ENCODE peak calls at places on chromosomes 5 and 9, in six cellular contexts. I is cardiac muscle cell, H is epithelial cell of esophagus, N is kidney, W is fibroblast of mammary gland, G is heart right ventricle. Y is an unnamed sample.

GRCh38 chr5:159338143-159338542 is 7.9 kb upstream of the IL12B start:
- DNase-seq in I (no peak), H (peak; percentile 48), N (no peak), W (no peak), G (no peak), Y (no peak)

GRCh38 chr5:160792281-160792680 is 59.7 kb downstream of the ATP10B start:
- DNase-seq in I (no peak), H (peak; percentile 50), N (no peak), W (no peak), G (no peak), Y (no peak)

GRCh38 chr9:120755827-120756434 is 37.3 kb downstream of the FBXW2 start:
- DNase-seq in I (peak; percentile 69), H (peak; percentile 56), N (no peak), W (peak; percentile 53), G (peak; percentile 54), Y (peak; percentile 63)

GRCh38 chr9:87678650-87679355 is 47.1 kb upstream of the CTSL start:
- DNase-seq in I (peak; percentile 77), H (peak; percentile 72), N (no peak), W (peak; percentile 83), G (peak; percentile 67), Y (peak; percentile 88)

GRCh38 chr5:37834542-37835399 is 5.1 kb downstream of the GDNF start:
- DNase-seq in I (peak; percentile 38), H (no peak), N (no peak), W (no peak), G (no peak), Y (no peak)

GRCh38 chr5:108386345-108387061 is 4.6 kb upstream of the FBXL17 start:
- DNase-seq in I (no peak), H (peak; percentile 17), N (no peak), W (peak; percentile 90), G (no peak), Y (peak; percentile 72)

GRCh38 chr9:4865685-4866084 is 72.9 kb downstream of the RCL1 start:
- DNase-seq in I (no peak), H (no peak), N (no peak), W (no peak), G (no peak), Y (no peak)

GRCh38 chr9:134053401-134053871 is 14.4 kb downstream of the BRD3 start:
- DNase-seq in I (no peak), H (no peak), N (peak; percentile 73), W (no peak), G (no peak), Y (no peak)

GRCh38 chr5:132103380-132103951 is 29.9 kb downstream of the CSF2 start:
- DNase-seq in I (peak; percentile 38), H (peak; percentile 87), N (peak; percentile 92), W (peak; percentile 96), G (peak; percentile 76), Y (peak; percentile 90)

GRCh38 chr5:173204185-173204979 is 30.6 kb downstream of the NKX2-5 start:
- DNase-seq in I (peak; percentile 28), H (peak; percentile 47), N (no peak), W (peak; percentile 48), G (no peak), Y (peak; percentile 50)

GRCh38 chr5:143733635-143734341 is 78.2 kb upstream of the HMHB1 start:
- DNase-seq in I (no peak), H (peak; percentile 8), N (no peak), W (no peak), G (peak; percentile 27), Y (no peak)

GRCh38 chr5:102583663-102584062 is 84.9 kb upstream of the SLCO6A1 start:
- DNase-seq in I (peak; percentile 20), H (peak; percentile 21), N (no peak), W (peak; percentile 42), G (no peak), Y (peak; percentile 50)

GRCh38 chr5:173329370-173330150 is 1.3 kb upstream of the STC2 start:
- DNase-seq in I (peak; percentile 80), H (peak; percentile 41), N (no peak), W (no peak), G (no peak), Y (no peak)

GRCh38 chr9:75866273-75866871 is 24.1 kb upstream of the PCSK5 start:
- DNase-seq in I (peak; percentile 67), H (peak; percentile 67), N (no peak), W (peak; percentile 56), G (peak; percentile 56), Y (peak; percentile 76)

GRCh38 chr5:172059661-172060100 is 53.2 kb upstream of the FBXW11 start:
- DNase-seq in I (no peak), H (peak; percentile 24), N (no peak), W (peak; percentile 17), G (no peak), Y (peak; percentile 35)

GRCh38 chr9:5587024-5587423 is 41.9 kb upstream of the RIC1 start:
- DNase-seq in I (no peak), H (peak; percentile 93), N (no peak), W (peak; percentile 78), G (no peak), Y (peak; percentile 70)

GRCh38 chr5:10607023-10607665 is 43.3 kb downstream of the ANKRD33B start:
- DNase-seq in I (peak; percentile 90), H (no peak), N (no peak), W (no peak), G (peak; percentile 71), Y (peak; percentile 55)

GRCh38 chr5:110086658-110087388 is 397.1 kb downstream of the MAN2A1 start:
- DNase-seq in I (no peak), H (peak; percentile 95), N (no peak), W (peak; percentile 100), G (no peak), Y (peak; percentile 78)

GRCh38 chr9:131630206-131630831 is 85.0 kb downstream of the PRRT1B start:
- DNase-seq in I (no peak), H (peak; percentile 60), N (no peak), W (no peak), G (no peak), Y (no peak)

GRCh38 chr5:138466900-138467710 is 1.8 kb downstream of the EGR1 start:
- DNase-seq in I (no peak), H (no peak), N (peak; percentile 80), W (no peak), G (no peak), Y (peak; percentile 33)

GRCh38 chr9:68705636-68706578 is 867 bp downstream of the PIP5K1B start:
- DNase-seq in I (peak; percentile 35), H (no peak), N (peak; percentile 77), W (no peak), G (peak; percentile 36), Y (peak; percentile 8)

GRCh38 chr9:103068666-103069207 is 73.6 kb downstream of the CYLC2 start:
- DNase-seq in I (no peak), H (no peak), N (no peak), W (no peak), G (no peak), Y (peak; percentile 61)

GRCh38 chr9:133542002-133542401 is 7.5 kb downstream of the ADAMTSL2 start:
- DNase-seq in I (no peak), H (no peak), N (no peak), W (no peak), G (no peak), Y (no peak)

GRCh38 chr5:154465169-154465568 is 12.9 kb downstream of the HAND1 start:
- DNase-seq in I (no peak), H (peak; percentile 92), N (no peak), W (peak; percentile 88), G (no peak), Y (peak; percentile 90)

GRCh38 chr5:108672639-108673038 is 75.1 kb upstream of the FER start:
- DNase-seq in I (no peak), H (no peak), N (no peak), W (no peak), G (no peak), Y (no peak)

GRCh38 chr5:60792438-60792837 is 51.6 kb downstream of the ELOVL7 start:
- DNase-seq in I (no peak), H (no peak), N (no peak), W (no peak), G (no peak), Y (no peak)
- H3K4me3 ChIP-seq in I (no peak overlapping the region), H (no peak overlapping the region), N (no peak overlapping the region), W (no peak overlapping the region), G (no peak overlapping the region), Y (no peak overlapping the region)

DNA sequence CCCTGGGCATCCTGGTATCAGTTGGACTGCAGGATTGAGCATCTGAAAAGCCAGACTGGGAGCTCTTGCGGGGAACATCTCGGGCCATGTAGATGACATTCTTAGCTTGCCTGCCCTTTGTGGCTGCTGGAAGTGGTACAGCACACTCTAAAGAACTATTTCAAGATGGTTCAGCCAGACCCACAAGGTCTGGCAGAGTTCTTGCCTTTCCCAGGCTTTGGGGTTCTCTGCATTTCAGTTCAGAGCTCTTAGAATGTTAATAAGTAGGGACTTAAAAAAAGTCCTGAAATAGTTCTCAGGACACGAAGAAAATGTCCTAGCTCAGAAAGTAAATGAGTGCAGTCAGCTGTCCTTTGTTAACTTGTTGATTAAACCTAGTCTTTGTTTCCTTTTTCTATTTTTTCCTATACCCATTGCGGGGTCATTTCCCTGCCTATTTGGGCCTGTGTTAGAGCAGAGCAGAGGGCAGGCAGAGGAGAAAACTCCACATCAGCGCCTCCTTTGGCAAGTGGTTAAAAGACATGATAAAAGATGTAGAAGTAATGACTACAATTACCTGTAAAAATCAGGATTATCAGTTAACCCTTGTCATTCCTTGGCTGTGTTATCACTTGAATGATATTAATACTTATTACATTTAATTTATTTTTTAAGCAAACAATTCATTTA is 291.5 kb downstream of the ZSWIM6 start:
- DNase-seq in I (peak; percentile 34), H (no peak), N (no peak), W (no peak), G (no peak), Y (no peak)
- TF ChIP-seq CTCF in I (peak; percentile 25), H (peak; percentile 33), N (no peak), W (peak; percentile 32), G (no peak), Y (no peak)

DNA sequence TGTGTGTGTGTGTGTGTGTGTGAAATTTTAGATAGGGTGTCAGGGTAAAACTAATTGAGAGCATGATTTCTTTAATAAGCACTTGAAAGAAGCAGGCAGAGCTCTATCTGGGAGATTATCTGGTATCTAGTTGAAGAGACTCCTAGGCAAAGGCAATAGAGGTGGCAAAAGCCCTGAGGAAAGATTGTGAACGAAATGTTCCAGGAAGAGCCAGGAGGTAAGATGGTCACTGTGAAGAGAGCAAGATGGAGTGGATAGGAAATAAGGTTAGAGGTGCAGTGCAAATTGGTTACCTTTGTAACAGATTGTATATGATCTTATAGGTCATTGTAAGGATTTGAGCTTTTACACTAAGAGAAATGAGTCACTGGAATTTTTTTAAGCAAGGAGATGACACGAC is 239.6 kb downstream of the PARP8 start:
- DNase-seq in I (no peak), H (peak; percentile 13), N (no peak), W (no peak), G (no peak), Y (no peak)
- H3K4me3 ChIP-seq in I (no peak overlapping the region), H (no peak overlapping the region), N (no peak overlapping the region), W (no peak overlapping the region), G (no peak overlapping the region), Y (no peak overlapping the region)

DNA sequence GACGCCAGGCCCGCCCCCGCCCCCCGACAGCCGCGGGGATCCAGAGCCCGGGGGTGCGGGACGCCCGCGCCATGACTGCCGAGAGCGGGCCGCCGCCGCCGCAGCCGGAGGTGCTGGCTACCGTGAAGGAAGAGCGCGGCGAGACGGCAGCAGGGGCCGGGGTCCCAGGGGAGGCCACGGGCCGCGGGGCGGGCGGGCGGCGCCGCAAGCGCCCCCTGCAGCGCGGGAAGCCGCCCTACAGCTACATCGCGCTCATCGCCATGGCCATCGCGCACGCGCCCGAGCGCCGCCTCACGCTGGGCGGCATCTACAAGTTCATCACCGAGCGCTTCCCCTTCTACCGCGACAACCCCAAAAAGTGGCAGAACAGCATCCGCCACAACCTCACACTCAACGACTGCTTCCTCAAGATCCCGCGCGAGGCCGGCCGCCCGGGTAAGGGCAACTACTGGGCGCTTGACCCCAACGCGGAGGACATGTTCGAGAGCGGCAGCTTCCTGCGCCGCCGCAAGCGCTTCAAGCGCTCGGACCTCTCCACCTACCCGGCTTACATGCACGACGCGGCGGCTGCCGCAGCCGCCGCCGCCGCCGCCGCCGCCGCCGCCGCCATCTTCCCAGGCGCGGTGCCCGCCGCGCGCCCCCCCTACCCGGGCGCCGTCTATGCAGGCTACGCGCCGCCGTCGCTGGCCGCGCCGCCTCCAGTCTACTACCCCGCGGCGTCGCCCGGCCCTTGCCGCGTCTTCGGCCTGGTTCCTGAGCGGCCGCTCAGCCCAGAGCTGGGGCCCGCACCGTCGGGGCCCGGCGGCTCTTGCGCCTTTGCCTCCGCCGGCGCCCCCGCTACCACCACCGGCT is 1.0 kb downstream of the FOXE1 start:
- DNase-seq in I (peak; percentile 52), H (peak; percentile 77), N (no peak), W (peak; percentile 37), G (no peak), Y (no peak)
- TF ChIP-seq CTCF in I (no peak), H (peak; percentile 22), N (no peak), W (no peak), G (no peak), Y (no peak)

Y was measured in cardiac fibroblast.